ENCODE peak calls at places on chromosomes 2 and 18, in seven cellular contexts. One of them, this sample, is unnamed.

GRCh38 chr2:238654479-238654878 is 193.4 kb upstream of the TWIST2 start:
- DNase-seq in activated effector memory CD4-positive, alpha-beta T cell treated with Interleukin-2 at 50 U/mL for 16 hours: no peak
- DNase-seq in hypothalamus: no peak
- DNase-seq in adipocyte: peak
- DNase-seq in NCI-H1105: no peak
- DNase-seq in GM12878: no peak
- DNase-seq in CD4-positive, alpha-beta T cell: no peak
- DNase-seq in this sample: no peak

GRCh38 chr2:149399934-149400615 is 69.7 kb downstream of the LYPD6 start:
- DNase-seq in hypothalamus: no peak
- DNase-seq in NCI-H1105: peak
- DNase-seq in adipocyte: no peak
- DNase-seq in activated effector memory CD4-positive, alpha-beta T cell treated with Interleukin-2 at 50 U/mL for 16 hours: no peak
- DNase-seq in GM12878: no peak
- DNase-seq in CD4-positive, alpha-beta T cell: no peak
- DNase-seq in this sample: no peak

GRCh38 chr2:127680706-127681287 is 5.5 kb upstream of the LIMS2 start:
- DNase-seq in activated effector memory CD4-positive, alpha-beta T cell treated with Interleukin-2 at 50 U/mL for 16 hours: no peak
- DNase-seq in CD4-positive, alpha-beta T cell: no peak
- DNase-seq in GM12878: no peak
- DNase-seq in adipocyte: no peak
- DNase-seq in hypothalamus: no peak
- DNase-seq in NCI-H1105: no peak
- DNase-seq in this sample: no peak

GRCh38 chr2:29443627-29444026 is 328.4 kb downstream of the CLIP4 start:
- DNase-seq in activated effector memory CD4-positive, alpha-beta T cell treated with Interleukin-2 at 50 U/mL for 16 hours: no peak
- DNase-seq in CD4-positive, alpha-beta T cell: no peak
- DNase-seq in NCI-H1105: no peak
- DNase-seq in GM12878: no peak
- DNase-seq in hypothalamus: no peak
- DNase-seq in adipocyte: no peak
- DNase-seq in this sample: no peak

GRCh38 chr18:48249841-48250240 is 159.3 kb downstream of the ZBTB7C start:
- DNase-seq in hypothalamus: no peak
- DNase-seq in GM12878: no peak
- DNase-seq in activated effector memory CD4-positive, alpha-beta T cell treated with Interleukin-2 at 50 U/mL for 16 hours: no peak
- DNase-seq in CD4-positive, alpha-beta T cell: no peak
- DNase-seq in adipocyte: no peak
- DNase-seq in NCI-H1105: no peak
- DNase-seq in this sample: no peak

GRCh38 chr18:22846088-22846683 is 86.9 kb upstream of the RBBP8 start:
- DNase-seq in activated effector memory CD4-positive, alpha-beta T cell treated with Interleukin-2 at 50 U/mL for 16 hours: no peak
- DNase-seq in GM12878: no peak
- DNase-seq in NCI-H1105: peak
- DNase-seq in adipocyte: peak
- DNase-seq in hypothalamus: no peak
- DNase-seq in CD4-positive, alpha-beta T cell: no peak
- DNase-seq in this sample: no peak

GRCh38 chr2:201261471-201261870 is 1.1 kb downstream of the CASP8 start:
- DNase-seq in GM12878: no peak
- DNase-seq in activated effector memory CD4-positive, alpha-beta T cell treated with Interleukin-2 at 50 U/mL for 16 hours: peak
- DNase-seq in hypothalamus: no peak
- DNase-seq in NCI-H1105: no peak
- DNase-seq in CD4-positive, alpha-beta T cell: peak
- DNase-seq in adipocyte: no peak
- DNase-seq in this sample: peak

GRCh38 chr2:46232860-46233259 is 64.3 kb upstream of the EPAS1 start:
- DNase-seq in GM12878: no peak
- DNase-seq in CD4-positive, alpha-beta T cell: no peak
- DNase-seq in activated effector memory CD4-positive, alpha-beta T cell treated with Interleukin-2 at 50 U/mL for 16 hours: no peak
- DNase-seq in adipocyte: no peak
- DNase-seq in NCI-H1105: no peak
- DNase-seq in hypothalamus: no peak
- DNase-seq in this sample: no peak

GRCh38 chr2:12725238-12726187 is 8.8 kb downstream of the TRIB2 start:
- DNase-seq in activated effector memory CD4-positive, alpha-beta T cell treated with Interleukin-2 at 50 U/mL for 16 hours: no peak
- DNase-seq in NCI-H1105: no peak
- DNase-seq in CD4-positive, alpha-beta T cell: no peak
- DNase-seq in hypothalamus: no peak
- DNase-seq in GM12878: no peak
- DNase-seq in adipocyte: no peak
- DNase-seq in this sample: no peak